ENCODE peak calls at places on chromosomes 7 and 10, in five cellular contexts. J is skeletal muscle cell; P is epithelial cell of esophagus; F is stimulated activated CD8-positive, alpha-beta memory T cell treated with anti-CD3 and anti-CD28 coated beads, Interleukin-15, amount 100 ng/mL, for 24 hours; Z is colonic mucosa. A is an unnamed sample.

GRCh38 chr7:82247814-82248433 is 195.7 kb downstream of the CACNA2D1 start:
- DNase-seq in Z (no peak), P (peak), J (no peak), F (no peak), A (no peak)

GRCh38 chr10:110978204-110978603 is 58.8 kb downstream of the SHOC2 start:
- DNase-seq in F (no peak), Z (no peak), P (no peak), J (no peak), A (no peak)

GRCh38 chr7:122380993-122381392 is 76.4 kb upstream of the FEZF1 start:
- DNase-seq in J (no peak), P (no peak), Z (no peak), F (no peak), A (no peak)

GRCh38 chr10:64329510-64329909 is 808.3 kb downstream of the REEP3 start:
- DNase-seq in Z (no peak), J (no peak), P (no peak), F (no peak), A (no peak)

GRCh38 chr7:77351539-77352004 is 64.6 kb downstream of the GSAP start:
- DNase-seq in P (no peak), J (no peak), Z (no peak), F (no peak), A (peak)

GRCh38 chr7:107920048-107920772 is 29.2 kb downstream of the DLD start:
- DNase-seq in P (no peak), Z (no peak), J (no peak), F (no peak), A (no peak)

GRCh38 chr7:148698397-148699023 is at the start of gene CUL1:
- DNase-seq in F (peak), J (no peak), Z (peak), P (peak), A (peak)

GRCh38 chr10:8392216-8392615 is 337.7 kb downstream of the GATA3 start:
- DNase-seq in Z (no peak), F (no peak), J (no peak), P (peak), A (no peak)

GRCh38 chr10:35259769-35260397 is 76.4 kb upstream of the CCNY start:
- DNase-seq in P (peak), F (no peak), Z (no peak), J (peak), A (no peak)

GRCh38 chr7:80916770-80917681 is 1.8 kb downstream of the SEMA3C start:
- DNase-seq in F (no peak), Z (no peak), P (peak), J (no peak), A (no peak)